ENCODE peak calls at places on chromosomes 12 and 14, in four cellular contexts. C is K562, V is A549, H is HepG2. B is an unnamed sample.

GRCh38 chr14:95531473-95531872 is 3.4 kb upstream of the GLRX5 start:
- DNase-seq in C (peak; percentile 38), H (no peak), V (no peak), B (no peak)

GRCh38 chr14:103372552-103373304 is 12.5 kb upstream of the MARK3 start:
- DNase-seq in V (peak; percentile 77), C (peak; percentile 82), H (peak; percentile 48), B (no peak)

GRCh38 chr12:64390275-64390851 is at the start of gene C12orf56:
- DNase-seq in H (no peak), V (peak; percentile 84), C (no peak), B (peak; percentile 78)

GRCh38 chr14:85607571-85608219 is 77.8 kb downstream of the FLRT2 start:
- DNase-seq in V (no peak), H (no peak), C (no peak), B (no peak)

GRCh38 chr14:64910847-64911495 is 3.3 kb upstream of the CHURC1 start:
- DNase-seq in V (peak; percentile 30), C (peak; percentile 31), H (peak; percentile 19), B (no peak)

GRCh38 chr12:1473418-1473817 is 121.0 kb downstream of the FBXL14 start:
- DNase-seq in C (no peak), V (no peak), H (no peak), B (no peak)

GRCh38 chr12:84922721-84923120 is 10.1 kb upstream of the SLC6A15 start:
- DNase-seq in H (no peak), V (no peak), C (no peak), B (no peak)

GRCh38 chr14:72558721-72559120 is 335.2 kb downstream of the DPF3 start:
- DNase-seq in C (no peak), H (no peak), V (no peak), B (no peak)

GRCh38 chr14:99910337-99911268 is 117.4 kb downstream of the EML1 start:
- DNase-seq in H (peak; percentile 16), C (no peak), V (peak; percentile 69), B (no peak)

GRCh38 chr14:95311752-95312151 is 8.0 kb downstream of the CLMN start:
- DNase-seq in V (peak; percentile 56), H (no peak), C (no peak), B (no peak)

GRCh38 chr12:108907861-108908302 is 28.0 kb downstream of the DAO start:
- DNase-seq in C (no peak), H (peak; percentile 10), V (peak; percentile 18), B (no peak)

GRCh38 chr14:59534361-59534987 is 42.1 kb downstream of the CCDC175 start:
- DNase-seq in H (no peak), V (no peak), C (no peak), B (no peak)

GRCh38 chr14:77099425-77100167 is 1.5 kb downstream of the CIPC start:
- DNase-seq in V (no peak), H (no peak), C (peak; percentile 53), B (no peak)

GRCh38 chr12:89883630-89884364 is 175.2 kb upstream of the ATP2B1 start:
- DNase-seq in V (no peak), C (no peak), H (no peak), B (no peak)

GRCh38 chr12:41014643-41015020 is 173.5 kb upstream of the PDZRN4 start:
- DNase-seq in V (peak; percentile 3), H (no peak), C (no peak), B (no peak)

GRCh38 chr12:29521951-29522350 is 24.5 kb upstream of the OVCH1 start:
- DNase-seq in H (no peak), V (no peak), C (no peak), B (no peak)

DNA sequence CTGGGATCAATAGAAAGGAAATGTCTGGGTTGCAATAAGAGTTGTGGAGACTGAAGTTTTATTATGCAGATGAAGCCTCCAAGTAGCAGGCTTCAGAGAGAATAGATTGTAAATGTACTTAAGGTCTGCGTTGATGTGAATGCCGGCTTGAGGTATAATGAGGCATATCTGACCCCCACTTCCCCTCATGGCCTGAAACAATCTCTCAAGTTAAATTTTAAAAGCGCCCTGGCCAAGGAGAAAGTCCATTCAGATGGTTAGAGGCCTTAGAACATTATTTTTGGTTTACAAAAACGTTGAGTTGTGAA is 28.3 kb upstream of the HIGD1C start:
- DNase-seq in C (no peak), H (no peak), V (no peak), B (no peak)
- TF ChIP-seq ESRRA in C (no peak), H (no peak), V (no peak), B (no peak)

GRCh38 chr12:120223458-120224303 is 22.8 kb upstream of the RPLP0 start:
- DNase-seq in V (no peak), H (no peak), C (no peak), B (no peak)
- TF ChIP-seq HMGXB4 in V (no peak), H (no peak), C (no peak), B (no peak)

GRCh38 chr12:117444781-117445180 is 83.4 kb upstream of the NOS1 start:
- DNase-seq in V (no peak), H (no peak), C (no peak), B (no peak)
- TF ChIP-seq ESRRA in V (no peak), H (no peak), C (no peak), B (no peak)

GRCh38 chr12:3295648-3296408 is 195.2 kb upstream of the PRMT8 start:
- DNase-seq in V (no peak), C (no peak), H (no peak), B (no peak)
- TF ChIP-seq HMGXB4 in V (no peak), C (no peak), H (no peak), B (no peak)

DNA sequence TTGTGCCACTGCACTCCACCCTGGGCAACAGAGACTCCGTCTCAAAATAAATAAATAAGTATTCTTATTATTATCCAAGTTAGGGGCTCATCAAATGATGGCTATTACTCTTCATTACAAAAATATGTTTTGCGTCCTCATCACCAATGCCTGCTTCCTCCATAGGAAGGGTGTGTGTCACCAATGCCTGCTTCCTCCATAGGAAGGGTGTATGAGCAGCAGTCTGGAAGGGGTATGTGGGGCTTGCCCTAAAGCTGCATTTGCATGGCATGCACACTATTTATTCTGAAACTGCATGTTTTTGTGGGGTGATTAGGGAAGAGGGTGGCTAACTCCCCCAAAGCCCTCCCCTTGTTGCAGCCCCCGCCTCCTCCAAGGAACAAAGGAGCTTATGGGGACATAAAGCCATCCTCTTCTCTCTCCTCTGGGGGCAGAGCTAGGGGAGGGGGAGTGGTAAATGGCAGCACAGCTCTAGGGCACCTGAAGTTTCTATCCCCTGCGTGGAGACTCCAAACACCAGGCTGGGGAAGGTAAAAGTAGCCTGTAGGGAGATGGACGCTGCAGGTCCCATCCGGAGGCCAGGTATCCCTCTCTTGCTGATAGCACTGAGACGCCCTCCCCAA is 1.3 kb downstream of the CAMKK2 start:
- DNase-seq in H (peak; percentile 6), C (peak; percentile 29), V (peak; percentile 31), B (no peak)
- TF ChIP-seq ESRRA in H (no peak), C (no peak), V (no peak), B (no peak)

GRCh38 chr12:125533434-125534029 is 468.3 kb downstream of the AACS start:
- DNase-seq in V (peak; percentile 31), C (peak; percentile 55), H (peak; percentile 11), B (peak; percentile 86)
- TF ChIP-seq HMGXB4 in V (no peak), C (no peak), H (no peak), B (no peak)

GRCh38 chr12:129589503-129589902 is 314.3 kb downstream of the TMEM132D start:
- DNase-seq in V (no peak), H (no peak), C (no peak), B (no peak)

DNA sequence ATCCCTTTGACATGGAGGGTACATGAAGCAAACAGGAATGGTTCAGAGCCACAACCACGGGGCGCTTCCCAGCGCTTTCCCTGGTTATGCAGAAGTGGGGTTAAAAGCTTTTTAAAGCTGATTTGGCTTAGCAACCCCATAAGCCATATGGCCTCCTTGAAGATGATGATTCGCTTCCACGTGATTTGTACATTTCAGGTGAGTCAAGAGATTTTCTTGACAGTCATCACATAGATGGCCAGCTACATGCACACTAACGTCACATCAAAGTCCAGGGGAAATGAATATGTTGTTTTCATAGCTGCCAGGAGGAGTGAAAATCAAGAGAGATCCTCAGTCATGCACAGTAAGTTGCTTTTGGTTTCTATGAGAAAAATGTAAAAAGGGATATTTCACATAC is 309.7 kb downstream of the TMEM132D start:
- DNase-seq in H (no peak), C (no peak), V (no peak), B (no peak)
- TF ChIP-seq ESRRA in H (no peak), C (no peak), V (no peak), B (no peak)

GRCh38 chr14:58390830-58391229 is 4.9 kb upstream of the TOMM20L start:
- DNase-seq in C (no peak), V (no peak), H (no peak), B (no peak)

GRCh38 chr14:58398895-58399294 is 3.2 kb downstream of the TOMM20L start:
- DNase-seq in C (no peak), H (no peak), V (no peak), B (no peak)

GRCh38 chr14:58395565-58395814 is 240 bp upstream of the TOMM20L start:
- DNase-seq in V (peak; percentile 25), C (no peak), H (no peak), B (no peak)

GRCh38 chr14:58398495-58398894 is 2.8 kb downstream of the TOMM20L start:
- DNase-seq in C (no peak), V (no peak), H (no peak), B (no peak)

DNA sequence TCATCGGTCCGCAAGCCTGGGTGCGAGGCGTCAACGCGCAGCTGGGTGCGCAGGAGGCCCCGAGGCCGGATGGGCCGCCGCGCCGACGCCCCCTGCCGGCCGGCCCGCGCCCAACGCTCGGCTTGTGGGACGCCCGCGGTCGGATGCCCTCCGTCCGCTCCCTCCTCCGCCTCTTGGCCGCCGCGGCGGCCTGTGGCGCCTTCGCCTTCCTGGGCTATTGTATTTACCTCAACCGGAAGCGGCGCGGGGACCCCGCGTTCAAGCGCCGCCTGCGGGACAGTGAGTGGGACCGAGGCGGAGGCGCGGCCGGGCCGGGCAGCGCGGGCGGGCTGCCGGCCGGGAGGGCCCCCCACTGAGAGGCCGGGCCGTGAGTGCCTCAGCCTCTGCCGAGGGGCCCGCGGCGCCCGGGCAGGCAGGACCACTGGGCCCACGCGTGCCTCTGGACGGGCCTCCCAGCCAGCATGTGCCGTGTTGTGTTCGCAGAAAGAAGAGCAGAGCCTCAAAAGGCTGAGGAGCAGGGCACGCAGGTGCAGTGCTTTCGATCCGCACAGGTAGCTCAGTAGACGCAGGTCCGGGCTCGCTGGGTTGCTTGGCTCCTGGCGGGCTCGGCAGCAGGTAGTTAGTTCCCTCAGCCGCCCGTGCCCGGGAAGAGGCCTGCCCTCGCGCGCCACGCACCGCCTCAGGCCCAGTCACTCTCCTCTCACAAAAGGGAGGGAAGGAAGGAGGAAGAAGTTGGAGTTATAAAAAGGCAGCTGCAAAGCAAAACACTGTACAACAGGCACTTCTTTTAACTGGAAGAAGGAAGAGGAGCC is at the start of gene TOMM20L:
- DNase-seq in V (peak; percentile 65), H (peak; percentile 72), C (peak; percentile 65), B (peak; percentile 82)
- TF ChIP-seq HMGXB4 in V (no peak), H (peak; percentile 70), C (no peak), B (peak; percentile 96)

B was measured in WTC11.